ENCODE peak calls at places on chromosomes 3 and 15, in nine cellular contexts. R, I, G, S, B, H, O, J and W are unnamed samples.
A peak's percentile ranks its signal among the peaks of the same experiment; 100 is the strongest.

GRCh38 chr3:13221491-13221890 is 148.3 kb upstream of the IQSEC1 start:
- DNase-seq in O (no peak), B (no peak), J (no peak), R (no peak), G (no peak), H (no peak), I (no peak), S (no peak), W (no peak)

GRCh38 chr15:87228460-87228859 is 1028.1 kb downstream of the NTRK3 start:
- DNase-seq in R (no peak), B (no peak), I (no peak), S (no peak), J (no peak), H (no peak), G (no peak), O (no peak), W (no peak)

GRCh38 chr3:166243511-166243910 is 406.3 kb upstream of the BCHE start:
- DNase-seq in G (no peak), B (no peak), S (no peak), J (no peak), I (no peak), R (no peak), H (no peak), O (no peak), W (no peak)

GRCh38 chr3:123067689-123068226 is 933 bp downstream of the PDIA5 start:
- DNase-seq in G (no peak), H (no peak), I (no peak), S (no peak), O (no peak), B (no peak), R (peak; percentile 27), J (no peak), W (no peak)

GRCh38 chr15:52790941-52791751 is 1.0 kb upstream of the ONECUT1 start:
- DNase-seq in B (no peak), S (peak; percentile 7), G (peak; percentile 67), R (no peak), H (no peak), I (no peak), O (no peak), J (no peak), W (no peak)

GRCh38 chr15:84659904-84660781 is 2.1 kb upstream of the NMB start:
- DNase-seq in S (no peak), O (no peak), B (no peak), I (no peak), J (no peak), G (no peak), H (no peak), R (peak; percentile 73), W (no peak)

GRCh38 chr15:62853114-62853832 is 189.3 kb upstream of the TPM1 start:
- DNase-seq in R (no peak), O (peak; percentile 54), J (no peak), S (no peak), I (no peak), B (peak; percentile 55), G (no peak), H (no peak), W (no peak)

GRCh38 chr3:79314547-79314946 is 453.3 kb downstream of the ROBO1 start:
- DNase-seq in O (no peak), J (no peak), R (no peak), S (no peak), B (no peak), H (no peak), G (no peak), I (no peak), W (no peak)

GRCh38 chr15:63030101-63030528 is 12.4 kb upstream of the TPM1 start:
- DNase-seq in J (peak; percentile 60), I (peak; percentile 84), H (peak; percentile 43), R (no peak), G (no peak), B (no peak), O (no peak), S (peak; percentile 63), W (no peak)

GRCh38 chr3:90015688-90016356 is 908.4 kb downstream of the EPHA3 start:
- DNase-seq in I (no peak), R (no peak), J (peak; percentile 95), B (no peak), H (peak; percentile 51), S (peak; percentile 36), G (no peak), O (peak; percentile 66), W (no peak)

GRCh38 chr3:141114816-141115458 is 63.8 kb downstream of the SPSB4 start:
- DNase-seq in B (no peak), S (no peak), J (no peak), H (peak; percentile 69), I (no peak), O (no peak), G (no peak), R (no peak), W (no peak)

GRCh38 chr3:57787867-57788623 is 31.9 kb downstream of the SLMAP start:
- DNase-seq in G (no peak), I (no peak), O (peak; percentile 37), B (no peak), H (no peak), R (peak; percentile 14), J (no peak), S (peak; percentile 34), W (peak; percentile 70)

GRCh38 chr15:66241301-66241700 is 12.2 kb downstream of the MEGF11 start:
- DNase-seq in G (no peak), H (no peak), O (no peak), J (no peak), R (no peak), S (no peak), I (no peak), B (no peak), W (no peak)

GRCh38 chr3:39107874-39108308 is 411 bp downstream of the TTC21A start:
- DNase-seq in O (no peak), B (no peak), S (peak; percentile 23), G (no peak), I (no peak), H (no peak), R (no peak), J (peak; percentile 19), W (peak; percentile 36)

GRCh38 chr3:39108309-39108708 is 829 bp downstream of the TTC21A start:
- DNase-seq in B (peak; percentile 36), R (peak; percentile 88), J (no peak), O (no peak), S (no peak), I (no peak), G (no peak), H (no peak), W (peak; percentile 78)

GRCh38 chr3:39106281-39107055 is 959 bp downstream of the GORASP1 start:
- DNase-seq in G (peak; percentile 52), B (no peak), J (peak; percentile 45), R (no peak), H (no peak), S (peak; percentile 57), I (no peak), O (peak; percentile 21), W (no peak)

GRCh38 chr3:39105687-39106063 is 1.8 kb downstream of the GORASP1 start:
- DNase-seq in I (no peak), R (no peak), B (no peak), J (no peak), S (no peak), O (no peak), G (no peak), H (no peak), W (no peak)

GRCh38 chr3:39107056-39107873 is at the start of the genes GORASP1 and TTC21A:
- DNase-seq in B (peak; percentile 95), I (peak; percentile 94), G (peak; percentile 85), O (peak; percentile 81), R (peak; percentile 78), S (peak; percentile 85), H (peak; percentile 89), J (peak; percentile 84), W (peak; percentile 89)
- TF ChIP-seq CTCF in B (no peak), I (peak; percentile 15), G (no peak), O (no peak), R (no peak), S (peak; percentile 9), H (peak; percentile 24), J (no peak), W (no peak)

GRCh38 chr3:45666729-45667440 is 22.3 kb upstream of the SACM1L start:
- DNase-seq in O (peak; percentile 75), I (no peak), H (no peak), B (peak; percentile 43), S (peak; percentile 69), R (no peak), J (peak; percentile 75), G (peak; percentile 66), W (no peak)

GRCh38 chr3:45667569-45667967 is 21.6 kb upstream of the SACM1L start:
- DNase-seq in R (no peak), J (no peak), G (no peak), S (no peak), H (no peak), O (no peak), I (no peak), B (no peak), W (no peak)

GRCh38 chr3:45660567-45660901 is 28.7 kb upstream of the SACM1L start:
- DNase-seq in H (no peak), J (no peak), I (no peak), B (no peak), G (no peak), S (no peak), O (no peak), R (no peak), W (no peak)

GRCh38 chr3:45665101-45665572 is 24.1 kb upstream of the SACM1L start:
- DNase-seq in G (no peak), H (no peak), R (peak; percentile 39), I (no peak), J (peak; percentile 47), S (peak; percentile 39), O (peak; percentile 61), B (no peak), W (peak; percentile 38)

GRCh38 chr3:45664558-45664957 is 24.6 kb upstream of the SACM1L start:
- DNase-seq in O (no peak), I (no peak), B (no peak), J (no peak), G (no peak), H (no peak), R (peak; percentile 93), S (no peak), W (peak; percentile 65)
- TF ChIP-seq CTCF in O (no peak), I (no peak), B (no peak), J (no peak), G (no peak), H (no peak), R (no peak), S (no peak), W (no peak)

DNA sequence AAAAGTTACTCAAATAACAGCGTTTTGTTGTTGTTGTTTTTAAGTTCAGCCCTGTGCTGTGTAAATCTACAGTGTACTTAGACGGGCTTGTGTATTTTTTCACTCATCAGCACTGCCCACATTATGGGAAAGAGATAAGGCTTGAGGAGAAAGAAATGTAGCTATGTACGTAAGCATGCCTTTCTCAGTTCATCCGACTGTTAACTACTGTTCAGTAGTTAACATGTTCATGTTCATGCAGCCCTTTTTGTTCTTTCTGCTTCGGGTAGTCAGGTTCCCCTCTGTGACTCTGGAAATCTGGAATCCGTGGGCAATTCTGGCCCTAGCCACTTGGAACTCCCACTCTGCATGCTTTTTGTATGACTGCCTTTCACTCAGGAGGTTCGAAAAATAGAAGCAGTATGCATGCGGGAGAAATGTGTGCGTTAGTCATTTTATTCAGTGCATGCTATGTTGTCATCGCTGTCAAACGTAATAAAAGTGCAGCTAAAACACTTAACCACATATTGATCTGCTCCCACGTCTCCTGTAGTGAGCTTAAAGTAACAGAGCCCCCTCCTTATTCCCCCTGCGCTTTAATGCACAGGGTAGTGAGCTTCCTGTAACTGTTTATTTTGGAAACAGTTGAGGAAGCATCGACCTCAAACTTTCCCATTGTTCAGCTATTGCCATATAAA is 283.1 kb upstream of the NR2F2 start:
- DNase-seq in O (peak; percentile 39), H (no peak), S (peak; percentile 98), J (peak; percentile 99), R (no peak), G (no peak), B (no peak), I (no peak), W (no peak)
- TF ChIP-seq CTCF in O (no peak), H (no peak), S (no peak), J (peak; percentile 9), R (no peak), G (no peak), B (no peak), I (no peak), W (no peak)

GRCh38 chr3:50122071-50122470 is 33.1 kb upstream of the SEMA3F start:
- DNase-seq in J (peak; percentile 23), G (no peak), H (no peak), S (no peak), I (no peak), R (no peak), O (no peak), B (no peak), W (peak; percentile 26)
- TF ChIP-seq CTCF in J (no peak), G (no peak), H (no peak), S (no peak), I (no peak), R (no peak), O (no peak), B (no peak), W (no peak)